ENCODE peak calls at places on chromosome 15, in four cellular contexts. S is ascending aorta, Q is NCI-H226, M is body of pancreas. K is an unnamed sample.

GRCh38 chr15:100731259-100732156 is 129.1 kb downstream of the ASB7 start:
- DNase-seq in S (no peak), Q (peak; percentile 58), M (no peak), K (no peak)

GRCh38 chr15:89122532-89123525 is 34.6 kb downstream of the ABHD2 start:
- DNase-seq in S (no peak), Q (peak; percentile 56), M (no peak), K (no peak)

GRCh38 chr15:32994810-32995424 is 199.6 kb downstream of the FMN1 start:
- DNase-seq in S (no peak), Q (no peak), M (no peak), K (no peak)

GRCh38 chr15:88897456-88898194 is 2.3 kb upstream of the HAPLN3 start:
- DNase-seq in S (peak; percentile 94), Q (peak; percentile 74), M (peak; percentile 88), K (no peak)

GRCh38 chr15:72201346-72202029 is 3.9 kb upstream of the GRAMD2A start:
- DNase-seq in S (no peak), Q (no peak), M (no peak), K (no peak)

GRCh38 chr15:64247906-64248541 is 85.2 kb upstream of the PPIB start:
- DNase-seq in S (no peak), Q (peak; percentile 93), M (peak; percentile 76), K (no peak)

GRCh38 chr15:90883971-90884718 is at the start of gene FES:
- DNase-seq in S (no peak), Q (no peak), M (peak; percentile 64), K (peak; percentile 76)

GRCh38 chr15:38040615-38041014 is 106.2 kb downstream of the TMCO5A start:
- DNase-seq in S (no peak), Q (no peak), M (no peak), K (no peak)

GRCh38 chr15:75069301-75069925 is 46.0 kb downstream of the PPCDC start:
- DNase-seq in S (no peak), Q (no peak), M (no peak), K (no peak)

GRCh38 chr15:44729394-44729913 is 6.9 kb upstream of the TRIM69 start:
- DNase-seq in S (no peak), Q (no peak), M (no peak), K (no peak)

GRCh38 chr15:85854345-85855097 is 59.8 kb upstream of the KLHL25 start:
- DNase-seq in S (no peak), Q (peak; percentile 26), M (peak; percentile 50), K (no peak)

GRCh38 chr15:71592186-71592585 is 218.2 kb upstream of the NR2E3 start:
- DNase-seq in S (no peak), Q (no peak), M (no peak), K (no peak)

GRCh38 chr15:96335429-96335807 is 4.9 kb downstream of the NR2F2 start:
- DNase-seq in S (no peak), Q (no peak), M (no peak), K (no peak)

GRCh38 chr15:89492934-89493631 is 3.3 kb downstream of the RHCG start:
- DNase-seq in S (peak; percentile 58), Q (no peak), M (peak; percentile 55), K (no peak)

GRCh38 chr15:94671845-94672524 is 440.6 kb downstream of the MCTP2 start:
- DNase-seq in S (no peak), Q (no peak), M (no peak), K (no peak)

GRCh38 chr15:67253517-67254237 is 784 bp downstream of the AAGAB start:
- DNase-seq in S (no peak), Q (no peak), M (peak; percentile 19), K (no peak)

GRCh38 chr15:59532770-59533379 is 78.7 kb upstream of the GCNT3 start:
- DNase-seq in S (no peak), Q (no peak), M (peak; percentile 32), K (no peak)

GRCh38 chr15:69107025-69107620 is 53.3 kb upstream of the GLCE start:
- DNase-seq in S (no peak), Q (no peak), M (no peak), K (no peak)

GRCh38 chr15:64883997-64884511 is 27.6 kb upstream of the ANKDD1A start:
- DNase-seq in S (peak; percentile 86), Q (peak; percentile 91), M (peak; percentile 55), K (no peak)

GRCh38 chr15:64045774-64046346 is 425 bp downstream of the DAPK2 start:
- DNase-seq in S (no peak), Q (no peak), M (no peak), K (no peak)

GRCh38 chr15:31255732-31256384 is 70.8 kb upstream of the KLF13 start:
- DNase-seq in S (no peak), Q (no peak), M (no peak), K (peak; percentile 24)

GRCh38 chr15:69781411-69782125 is 316.1 kb downstream of the TLE3 start:
- DNase-seq in S (no peak), Q (no peak), M (no peak), K (no peak)

GRCh38 chr15:52317022-52317421 is 21.4 kb upstream of the MYO5C start:
- DNase-seq in S (no peak), Q (no peak), M (no peak), K (no peak)

GRCh38 chr15:65333863-65334262 is 29.4 kb downstream of the RNU5B-1 start:
- DNase-seq in S (no peak), Q (no peak), M (no peak), K (no peak)

GRCh38 chr15:49421991-49422390 is 1.1 kb upstream of the FGF7 start:
- DNase-seq in S (no peak), Q (no peak), M (peak; percentile 51), K (no peak)

GRCh38 chr15:73996939-73997338 is 2.4 kb downstream of the PML start:
- DNase-seq in S (no peak), Q (no peak), M (no peak), K (no peak)

K was measured in chondrocyte.